ENCODE peak calls at places on chromosome 2, in five cellular contexts. W is body of pancreas; F is activated CD8-positive, alpha-beta memory T cell treated with anti-CD3 and anti-CD28 coated beads for 24 hours; Y is ovary; H is stimulated activated CD8-positive, alpha-beta memory T cell treated with anti-CD3 and anti-CD28 coated beads, Interleukin-15, amount 100 ng/mL, for 1 hour. X is an unnamed sample.
A peak's percentile ranks its signal among the peaks of the same experiment; 100 is the strongest.

GRCh38 chr2:231670892-231671616 is 37.3 kb upstream of the PTMA start:
- DNase-seq in W (no peak), F (no peak), Y (no peak), H (no peak), X (no peak)

GRCh38 chr2:157866202-157866601 is 9.9 kb downstream of the ACVR1 start:
- DNase-seq in W (peak; percentile 19), F (no peak), Y (no peak), H (no peak), X (no peak)

GRCh38 chr2:132465917-132466316 is 49.3 kb downstream of the GPR39 start:
- DNase-seq in W (no peak), F (no peak), Y (no peak), H (no peak), X (no peak)

GRCh38 chr2:235347691-235348090 is 146.2 kb upstream of the AGAP1 start:
- DNase-seq in W (no peak), F (no peak), Y (no peak), H (no peak), X (no peak)

GRCh38 chr2:105690566-105690965 is 54.1 kb upstream of the NCK2 start:
- DNase-seq in W (no peak), F (no peak), Y (no peak), H (no peak), X (no peak)

GRCh38 chr2:100921685-100922161 is 80.4 kb upstream of the RPL31 start:
- DNase-seq in W (no peak), F (no peak), Y (no peak), H (no peak), X (no peak)

GRCh38 chr2:191878576-191879298 is 31.8 kb upstream of the CAVIN2 start:
- DNase-seq in W (no peak), F (no peak), Y (no peak), H (no peak), X (no peak)

GRCh38 chr2:240435457-240435954 is at the start of gene GPC1:
- DNase-seq in W (peak; percentile 84), F (no peak), Y (peak; percentile 71), H (peak; percentile 9), X (peak; percentile 85)

GRCh38 chr2:73984203-73984921 is at the start of gene TET3:
- DNase-seq in W (peak; percentile 74), F (peak; percentile 87), Y (no peak), H (peak; percentile 32), X (no peak)

GRCh38 chr2:107553534-107553933 is 273.2 kb upstream of the RGPD4 start:
- DNase-seq in W (no peak), F (no peak), Y (no peak), H (no peak), X (no peak)

GRCh38 chr2:240893363-240893828 is 2.6 kb downstream of the MAB21L4 start:
- DNase-seq in W (no peak), F (no peak), Y (no peak), H (peak; percentile 16), X (no peak)

GRCh38 chr2:166239548-166239947 is 111.7 kb upstream of the SCN1A start:
- DNase-seq in W (no peak), F (no peak), Y (no peak), H (no peak), X (no peak)

GRCh38 chr2:131584940-131585339 is 57.3 kb downstream of the CCDC74A start:
- DNase-seq in W (no peak), F (no peak), Y (no peak), H (no peak), X (no peak)

GRCh38 chr2:71353247-71353646 is 21.7 kb downstream of the ZNF638 start:
- DNase-seq in W (no peak), F (no peak), Y (no peak), H (no peak), X (no peak)

GRCh38 chr2:191001032-191001431 is 12.9 kb downstream of the STAT1 start:
- DNase-seq in W (no peak), F (no peak), Y (no peak), H (no peak), X (no peak)

GRCh38 chr2:238163494-238164198 is 4.9 kb downstream of the ERFE start:
- DNase-seq in W (no peak), F (no peak), Y (no peak), H (no peak), X (no peak)

GRCh38 chr2:36246320-36246990 is 109.1 kb upstream of the CRIM1 start:
- DNase-seq in W (no peak), F (no peak), Y (no peak), H (no peak), X (no peak)

GRCh38 chr2:14867853-14868252 is 235.3 kb downstream of the LRATD1 start:
- DNase-seq in W (no peak), F (no peak), Y (no peak), H (no peak), X (no peak)

GRCh38 chr2:161798027-161798426 is 173.8 kb downstream of the SLC4A10 start:
- DNase-seq in W (no peak), F (no peak), Y (no peak), H (no peak), X (no peak)

GRCh38 chr2:73823916-73824523 is 4.7 kb upstream of the STAMBP start:
- DNase-seq in W (peak; percentile 15), F (no peak), Y (no peak), H (no peak), X (no peak)

GRCh38 chr2:149765636-149766035 is 178.1 kb upstream of the MMADHC start:
- DNase-seq in W (no peak), F (no peak), Y (no peak), H (no peak), X (no peak)

GRCh38 chr2:163419000-163419575 is 316.7 kb downstream of the FIGN start:
- DNase-seq in W (no peak), F (no peak), Y (no peak), H (no peak), X (no peak)

GRCh38 chr2:152426801-152427200 is 91.8 kb downstream of the FMNL2 start:
- DNase-seq in W (no peak), F (no peak), Y (no peak), H (no peak), X (no peak)

GRCh38 chr2:20141056-20141762 is 83.7 kb downstream of the SDC1 start:
- DNase-seq in W (no peak), F (no peak), Y (no peak), H (no peak), X (peak; percentile 96)

GRCh38 chr2:164913640-164914346 is 41.5 kb downstream of the SLC38A11 start:
- DNase-seq in W (peak; percentile 48), F (no peak), Y (no peak), H (no peak), X (no peak)

GRCh38 chr2:70357076-70358071 is 55.5 kb upstream of the FAM136A start:
- DNase-seq in W (no peak), F (no peak), Y (no peak), H (no peak), X (no peak)

GRCh38 chr2:203418271-203418670 is 90.1 kb downstream of the ABI2 start:
- DNase-seq in W (no peak), F (no peak), Y (no peak), H (no peak), X (no peak)

X was measured in left lobe of liver.